ENCODE peak calls at places on chromosomes 1 and 21, in five cellular contexts. F is cortex of kidney, Y is upper lobe of right lung, X is endodermal cell, H is iris pigment epithelial cell. N is an unnamed sample.
A peak's percentile ranks its signal among the peaks of the same experiment; 100 is the strongest.

GRCh38 chr1:169586395-169587255 is at the start of gene F5:
- DNase-seq in X (peak; percentile 94), F (no peak), Y (peak; percentile 87), H (peak; percentile 65), N (peak; percentile 10)

GRCh38 chr1:43729816-43730463 is 22.6 kb downstream of the ST3GAL3 start:
- DNase-seq in Y (no peak), F (no peak), X (no peak), H (no peak), N (no peak)

GRCh38 chr1:44270666-44271628 is 57.7 kb downstream of the DMAP1 start:
- DNase-seq in Y (no peak), X (no peak), H (no peak), F (no peak), N (no peak)

GRCh38 chr1:19433610-19433999 is 51.7 kb downstream of the CAPZB start:
- DNase-seq in X (no peak), H (peak; percentile 63), Y (no peak), F (no peak), N (no peak)

GRCh38 chr1:26277719-26278118 is 2.2 kb upstream of the SH3BGRL3 start:
- DNase-seq in X (no peak), H (no peak), Y (no peak), F (no peak), N (no peak)

GRCh38 chr1:218686258-218686657 is 341.1 kb downstream of the TGFB2 start:
- DNase-seq in H (peak; percentile 90), Y (no peak), X (no peak), F (no peak), N (peak; percentile 53)

GRCh38 chr1:66876664-66877063 is 48.0 kb downstream of the DNAI4 start:
- DNase-seq in F (no peak), X (no peak), Y (no peak), H (no peak), N (no peak)

GRCh38 chr21:41071410-41071809 is 96.5 kb upstream of the BACE2 start:
- DNase-seq in F (no peak), Y (no peak), X (peak; percentile 89), H (no peak), N (no peak)

GRCh38 chr1:9253706-9254105 is 19.1 kb downstream of the H6PD start:
- DNase-seq in X (no peak), F (no peak), Y (no peak), H (peak; percentile 47), N (no peak)

GRCh38 chr1:210711825-210712224 is 383.1 kb downstream of the HHAT start:
- DNase-seq in H (no peak), X (peak; percentile 65), Y (no peak), F (no peak), N (no peak)